ENCODE peak calls at places on chromosome 18, in six cellular contexts. E is upper lobe of left lung, G is thoracic aorta, A is right atrium auricular region, M is tibial artery, W is astrocyte. U is an unnamed sample.

GRCh38 chr18:35581555-35582309 is at the start of gene GALNT1:
- DNase-seq in E (peak; percentile 90), G (no peak), A (no peak), M (peak; percentile 23), W (no peak), U (peak; percentile 60)

GRCh38 chr18:68734311-68734710 is 19.4 kb upstream of the TMX3 start:
- DNase-seq in E (no peak), G (no peak), A (no peak), M (no peak), W (peak; percentile 43), U (no peak)

GRCh38 chr18:13587001-13587400 is 139.4 kb downstream of the FAM210A start:
- DNase-seq in E (no peak), G (no peak), A (peak; percentile 43), M (no peak), W (no peak), U (no peak)

GRCh38 chr18:49447810-49448745 is 12.4 kb downstream of the DYM start:
- DNase-seq in E (no peak), G (no peak), A (no peak), M (no peak), W (peak; percentile 10), U (no peak)

GRCh38 chr18:36658611-36659010 is 170.2 kb downstream of the TPGS2 start:
- DNase-seq in E (no peak), G (no peak), A (no peak), M (no peak), W (no peak), U (no peak)

GRCh38 chr18:77086656-77087390 is 45.8 kb downstream of the MBP start:
- DNase-seq in E (peak; percentile 85), G (no peak), A (no peak), M (no peak), W (no peak), U (peak; percentile 82)

GRCh38 chr18:14919666-14920065 is 171.7 kb downstream of the ANKRD30B start:
- DNase-seq in E (no peak), G (no peak), A (no peak), M (no peak), W (no peak), U (peak; percentile 79)

GRCh38 chr18:57519668-57520424 is 66.7 kb downstream of the FECH start:
- DNase-seq in E (no peak), G (no peak), A (no peak), M (no peak), W (no peak), U (no peak)

GRCh38 chr18:9688036-9688741 is 19.9 kb upstream of the RAB31 start:
- DNase-seq in E (no peak), G (no peak), A (no peak), M (no peak), W (peak; percentile 81), U (no peak)

GRCh38 chr18:70288851-70289328 is at the start of gene SOCS6:
- DNase-seq in E (peak; percentile 93), G (no peak), A (no peak), M (peak; percentile 41), W (peak; percentile 53), U (peak; percentile 83)

GRCh38 chr18:77676901-77677300 is 427.3 kb downstream of the GALR1 start:
- DNase-seq in E (no peak), G (no peak), A (no peak), M (no peak), W (no peak), U (no peak)

GRCh38 chr18:848062-848795 is 36.2 kb upstream of the YES1 start:
- DNase-seq in E (no peak), G (no peak), A (no peak), M (no peak), W (no peak), U (peak; percentile 76)

GRCh38 chr18:10833656-10834055 is 307.8 kb downstream of the NAPG start:
- DNase-seq in E (no peak), G (no peak), A (no peak), M (no peak), W (no peak), U (no peak)

GRCh38 chr18:36297419-36298112 is at the start of gene FHOD3:
- DNase-seq in E (peak; percentile 92), G (no peak), A (no peak), M (peak; percentile 66), W (peak; percentile 41), U (no peak)

GRCh38 chr18:76801567-76802505 is 20.5 kb upstream of the ZNF236 start:
- DNase-seq in E (peak; percentile 95), G (no peak), A (no peak), M (peak; percentile 52), W (no peak), U (no peak)

GRCh38 chr18:79905389-79905911 is 46.0 kb downstream of the SLC66A2 start:
- DNase-seq in E (peak; percentile 77), G (no peak), A (no peak), M (peak; percentile 12), W (peak; percentile 36), U (no peak)

GRCh38 chr18:31197676-31198075 is 35.0 kb upstream of the DSC1 start:
- DNase-seq in E (no peak), G (no peak), A (no peak), M (no peak), W (peak; percentile 23), U (no peak)

GRCh38 chr18:36229188-36229587 is 41.9 kb downstream of the MOCOS start:
- DNase-seq in E (no peak), G (no peak), A (no peak), M (no peak), W (no peak), U (no peak)

GRCh38 chr18:9916067-9916684 is 2.4 kb downstream of the VAPA start:
- DNase-seq in E (no peak), G (no peak), A (no peak), M (no peak), W (no peak), U (no peak)

GRCh38 chr18:9951022-9951859 is 37.4 kb downstream of the VAPA start:
- DNase-seq in E (no peak), G (no peak), A (no peak), M (no peak), W (peak; percentile 65), U (peak; percentile 59)

GRCh38 chr18:44898536-44898935 is 217.8 kb downstream of the SETBP1 start:
- DNase-seq in E (no peak), G (no peak), A (no peak), M (no peak), W (no peak), U (no peak)

GRCh38 chr18:21196426-21196825 is 45.6 kb upstream of the GREB1L start:
- DNase-seq in E (no peak), G (no peak), A (no peak), M (no peak), W (no peak), U (no peak)

GRCh38 chr18:21187886-21188285 is 54.1 kb upstream of the GREB1L start:
- DNase-seq in E (no peak), G (no peak), A (no peak), M (no peak), W (no peak), U (no peak)

GRCh38 chr18:21192308-21192624 is 49.8 kb upstream of the GREB1L start:
- DNase-seq in E (no peak), G (no peak), A (no peak), M (no peak), W (no peak), U (no peak)

GRCh38 chr18:21194871-21195771 is 46.9 kb upstream of the GREB1L start:
- DNase-seq in E (no peak), G (no peak), A (no peak), M (no peak), W (peak; percentile 36), U (no peak)

DNA sequence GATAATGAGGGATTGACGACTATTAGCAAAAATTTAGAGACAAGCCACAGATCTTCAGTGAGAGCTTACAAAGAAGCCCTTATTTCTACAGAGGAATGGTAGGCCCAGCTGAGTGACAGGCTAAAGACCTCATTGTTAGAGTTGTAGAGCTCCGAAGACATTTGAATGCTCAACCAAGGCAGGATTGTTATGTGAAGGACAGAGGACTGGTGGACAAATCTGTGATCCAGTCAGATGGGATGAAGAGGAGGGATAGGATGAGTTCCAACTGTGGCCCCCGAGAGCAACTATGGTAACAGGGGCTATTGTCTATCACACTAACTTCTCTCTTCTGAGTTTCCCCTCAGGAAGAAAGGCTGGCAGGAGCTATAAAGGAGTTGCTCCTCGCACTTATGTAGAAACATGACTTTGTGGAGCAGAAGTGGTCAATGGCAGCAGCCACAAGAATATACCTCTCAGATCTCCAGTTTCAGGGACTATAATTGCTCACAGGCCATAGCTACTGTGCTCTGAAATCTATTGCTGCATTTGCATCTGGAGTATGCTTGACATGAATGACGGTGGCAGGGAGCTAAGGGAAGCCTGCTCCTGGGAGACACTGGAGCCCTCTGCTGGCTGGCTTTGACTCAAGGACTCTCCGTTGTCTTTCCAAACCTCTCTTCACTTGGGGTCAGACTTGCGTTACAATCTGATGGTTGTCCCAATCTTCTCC is 50.3 kb upstream of the GREB1L start:
- DNase-seq in E (no peak), G (no peak), A (no peak), M (peak; percentile 40), W (peak; percentile 37), U (peak; percentile 37)
- TF ChIP-seq CTCF in E (peak; percentile 23), G (peak; percentile 25), A (peak; percentile 34), M (peak; percentile 47), W (peak; percentile 49), U (no peak)

DNA sequence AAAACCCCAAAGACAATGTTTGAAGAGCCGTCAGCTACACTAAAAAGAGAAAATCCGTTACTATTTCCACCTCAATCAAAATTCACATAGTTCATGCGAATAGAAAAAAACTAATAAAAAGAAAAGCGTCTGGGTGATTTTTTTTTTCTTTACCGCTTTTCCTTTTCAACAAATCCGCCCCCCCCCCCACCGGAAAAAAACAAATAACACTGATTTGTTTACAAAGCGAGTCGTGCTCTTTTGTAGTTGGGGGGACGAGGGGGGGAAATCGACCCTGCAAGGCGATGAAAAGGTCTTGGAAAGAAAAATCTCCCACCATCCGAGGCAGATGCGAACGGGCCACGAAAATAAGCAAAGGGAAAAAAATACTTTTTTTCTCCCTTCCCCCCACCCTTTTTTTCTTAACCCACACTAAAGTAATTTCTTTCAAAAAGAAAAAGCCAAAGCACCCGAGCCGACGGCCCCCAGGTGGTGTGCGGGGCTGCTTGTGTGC is 640 bp downstream of the ZNF521 start:
- DNase-seq in E (no peak), G (no peak), A (no peak), M (peak; percentile 23), W (no peak), U (no peak)
- H3K4me3 ChIP-seq in E (peak overlapping the region; percentile 40), G (peak overlapping the region; percentile 92), A (peak overlapping the region; percentile 76), M (peak overlapping the region; percentile 76), W (peak overlapping the region; percentile 88), U (peak overlapping the region; percentile 19)

DNA sequence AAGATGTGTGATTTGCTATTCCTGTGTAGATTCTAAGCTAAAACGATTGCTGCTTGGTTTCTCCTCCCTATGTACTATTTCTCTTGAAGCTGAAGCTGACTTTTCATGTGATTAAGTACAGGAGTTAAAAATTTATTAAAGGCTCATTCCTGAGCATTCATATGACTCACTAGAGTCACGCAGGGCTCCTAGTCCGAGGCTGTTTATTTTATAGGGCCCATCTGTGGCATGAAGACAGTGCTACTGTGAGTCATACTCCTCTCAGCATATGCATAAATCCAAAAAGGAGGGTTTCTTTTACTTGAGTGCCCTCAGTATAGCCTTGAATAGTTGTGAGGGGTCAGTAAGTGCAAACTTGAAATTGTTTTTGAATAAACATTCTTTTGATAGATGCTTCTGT is 378.8 kb downstream of the PTPRM start:
- DNase-seq in E (no peak), G (no peak), A (no peak), M (no peak), W (peak; percentile 92), U (no peak)
- H3K4me1 ChIP-seq in E (peaks cover 29% of the 10 kb centered on the region), G (peaks cover 9% of the 10 kb centered on the region), A (no peaks in the 10 kb centered on the region), M (peaks cover 3% of the 10 kb centered on the region), W (peaks cover 23% of the 10 kb centered on the region), U (peaks cover 9% of the 10 kb centered on the region)

DNA sequence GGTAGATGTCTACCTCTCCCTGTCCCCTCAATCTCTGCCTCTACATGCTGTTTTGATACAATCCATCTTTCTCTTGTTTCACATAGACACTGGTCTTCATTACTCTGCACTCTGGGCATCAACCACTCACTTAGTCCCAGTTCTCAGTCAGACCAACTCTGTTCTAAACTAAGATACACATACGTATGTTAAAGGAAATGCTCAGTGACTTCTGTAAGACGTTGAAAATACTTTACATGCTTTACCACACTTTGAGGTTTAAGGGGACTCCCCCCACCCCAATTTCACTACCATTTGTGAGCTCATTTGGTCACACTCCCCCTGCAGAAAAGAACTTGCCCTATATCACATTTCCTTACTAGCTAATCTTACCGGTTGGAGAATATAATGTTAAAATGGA is 497.4 kb downstream of the TGIF1 start:
- DNase-seq in E (no peak), G (no peak), A (no peak), M (no peak), W (no peak), U (no peak)
- TF ChIP-seq CTCF in E (no peak), G (no peak), A (no peak), M (no peak), W (no peak), U (no peak)

U was measured in mucosa of descending colon.